ENCODE peak calls at places on chromosomes 3 and 15, in five cellular contexts. C is ascending aorta; M is CD4-positive, alpha-beta memory T cell; H is psoas muscle; S is IMR-90. B is an unnamed sample.

GRCh38 chr3:23740517-23741402 is 65.0 kb upstream of the UBE2E1 start:
- DNase-seq in C (no peak), M (no peak), H (no peak), S (no peak), B (no peak)

GRCh38 chr15:88621789-88622604 is 857 bp downstream of the AEN start:
- DNase-seq in C (peak; percentile 59), M (peak; percentile 68), H (no peak), S (peak; percentile 67), B (peak; percentile 64)

GRCh38 chr3:10219737-10220136 is 28.5 kb upstream of the TATDN2 start:
- DNase-seq in C (no peak), M (no peak), H (no peak), S (no peak), B (no peak)

GRCh38 chr3:73656241-73656890 is 31.6 kb upstream of the PDZRN3 start:
- DNase-seq in C (no peak), M (no peak), H (no peak), S (peak; percentile 29), B (no peak)

GRCh38 chr3:174363256-174363655 is 495.9 kb upstream of the NAALADL2 start:
- DNase-seq in C (no peak), M (no peak), H (no peak), S (no peak), B (no peak)

GRCh38 chr3:105195260-105195659 is 171.4 kb upstream of the ALCAM start:
- DNase-seq in C (no peak), M (no peak), H (no peak), S (peak; percentile 65), B (no peak)

GRCh38 chr15:89787946-89788345 is 11.8 kb downstream of the MESP2 start:
- DNase-seq in C (no peak), M (no peak), H (no peak), S (no peak), B (no peak)

GRCh38 chr15:100705841-100706240 is 103.5 kb downstream of the ASB7 start:
- DNase-seq in C (no peak), M (no peak), H (no peak), S (no peak), B (no peak)

GRCh38 chr3:49017978-49018706 is at the start of gene DALRD3:
- DNase-seq in C (peak; percentile 78), M (peak; percentile 70), H (peak; percentile 79), S (peak; percentile 51), B (peak; percentile 63)

GRCh38 chr3:55272031-55272645 is 215.0 kb downstream of the WNT5A start:
- DNase-seq in C (no peak), M (no peak), H (no peak), S (peak; percentile 34), B (no peak)

GRCh38 chr15:78620839-78621421 is at the start of gene CHRNA3:
- DNase-seq in C (no peak), M (no peak), H (no peak), S (no peak), B (no peak)

GRCh38 chr3:134576831-134577230 is 74.0 kb downstream of the KY start:
- DNase-seq in C (no peak), M (no peak), H (no peak), S (no peak), B (no peak)
- H3K4me3 ChIP-seq in C (no peak overlapping the region), M (no peak overlapping the region), H (no peak overlapping the region), S (no peak overlapping the region), B (no peak overlapping the region)

GRCh38 chr3:66302288-66302687 is 81.5 kb downstream of the SLC25A26 start:
- DNase-seq in C (no peak), M (peak; percentile 81), H (no peak), S (no peak), B (peak; percentile 55)

GRCh38 chr3:66298591-66298990 is 77.8 kb downstream of the SLC25A26 start:
- DNase-seq in C (no peak), M (peak; percentile 42), H (no peak), S (no peak), B (no peak)

GRCh38 chr3:66299893-66300292 is 79.1 kb downstream of the SLC25A26 start:
- DNase-seq in C (no peak), M (no peak), H (no peak), S (no peak), B (no peak)

GRCh38 chr3:66297917-66298316 is 77.1 kb downstream of the SLC25A26 start:
- DNase-seq in C (no peak), M (no peak), H (no peak), S (peak; percentile 75), B (no peak)

GRCh38 chr3:66297260-66297863 is 76.6 kb downstream of the SLC25A26 start:
- DNase-seq in C (no peak), M (peak; percentile 33), H (no peak), S (peak; percentile 43), B (no peak)
- H3K27ac ChIP-seq in C (no peak overlapping the region), M (peak overlapping the region; percentile 36), H (no peak overlapping the region), S (no peak overlapping the region), B (peak overlapping the region; percentile 25)

GRCh38 chr3:46278816-46279672 is 36.8 kb downstream of the CCR3 start:
- DNase-seq in C (no peak), M (no peak), H (no peak), S (no peak), B (no peak)
- H3K4me1 ChIP-seq in C (no peaks in the 10 kb centered on the region), M (peaks cover 70% of the 10 kb centered on the region), H (no peaks in the 10 kb centered on the region), S (no peaks in the 10 kb centered on the region), B (peaks cover 26% of the 10 kb centered on the region)

DNA sequence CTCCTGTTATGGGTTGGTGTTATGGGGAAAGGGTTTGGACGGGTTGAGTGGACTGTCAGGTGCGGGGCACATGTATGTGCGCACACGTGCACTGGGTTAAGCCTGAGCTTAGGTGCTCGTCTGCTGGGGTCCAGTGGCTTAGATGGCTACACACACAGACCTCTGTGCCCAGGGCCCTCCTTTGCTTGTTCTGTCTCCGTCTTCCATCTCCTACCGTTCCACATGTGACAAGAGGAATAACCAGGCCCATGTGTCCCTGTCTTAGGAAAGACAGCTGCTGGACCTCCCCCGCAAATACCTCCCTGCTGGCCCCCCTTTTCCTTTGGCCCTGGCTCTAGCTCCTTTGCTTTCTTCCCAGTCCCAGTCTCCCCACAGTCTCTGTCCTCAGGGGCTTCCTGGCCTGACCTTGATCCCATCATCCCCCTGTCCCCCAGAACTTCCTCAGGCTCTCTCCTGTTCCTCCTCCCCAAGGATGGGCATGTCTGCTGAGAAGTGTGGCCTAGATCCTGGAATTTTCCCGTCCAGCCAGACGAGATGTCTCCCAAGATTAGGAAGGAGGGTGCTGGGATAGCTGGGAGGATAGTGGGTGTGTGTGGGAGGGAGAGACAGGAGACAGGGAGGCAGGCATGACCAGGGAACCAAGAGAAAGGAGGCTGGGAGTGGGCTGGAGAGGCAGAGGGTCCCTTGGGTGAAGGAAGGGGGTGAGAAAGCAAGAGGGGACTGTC is 805 bp upstream of the THPO start:
- DNase-seq in C (no peak), M (no peak), H (no peak), S (no peak), B (no peak)
- H3K4me3 ChIP-seq in C (no peak overlapping the region), M (no peak overlapping the region), H (peak overlapping the region; percentile 57), S (no peak overlapping the region), B (no peak overlapping the region)

DNA sequence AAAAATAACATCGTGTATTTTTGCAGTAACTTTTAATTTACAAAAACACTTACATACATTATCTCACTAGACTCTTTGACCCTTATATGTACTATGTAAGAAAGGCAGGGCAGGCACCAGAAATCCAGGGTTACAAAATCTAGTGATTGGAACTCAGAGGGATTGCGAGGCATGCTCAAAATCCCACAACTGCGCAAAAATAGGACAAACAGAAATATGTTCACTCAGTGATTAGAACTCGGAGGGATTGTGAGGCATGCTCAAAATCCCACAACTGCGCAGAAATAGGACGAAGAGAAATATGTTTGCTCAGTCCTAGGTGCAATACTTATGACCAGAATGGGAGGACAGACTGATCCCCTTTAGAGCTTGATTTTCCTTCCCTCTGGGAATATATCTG is 79.2 kb upstream of the TGFBR2 start:
- DNase-seq in C (no peak), M (no peak), H (no peak), S (no peak), B (no peak)
- H3K27ac ChIP-seq in C (no peak overlapping the region), M (no peak overlapping the region), H (no peak overlapping the region), S (no peak overlapping the region), B (no peak overlapping the region)

DNA sequence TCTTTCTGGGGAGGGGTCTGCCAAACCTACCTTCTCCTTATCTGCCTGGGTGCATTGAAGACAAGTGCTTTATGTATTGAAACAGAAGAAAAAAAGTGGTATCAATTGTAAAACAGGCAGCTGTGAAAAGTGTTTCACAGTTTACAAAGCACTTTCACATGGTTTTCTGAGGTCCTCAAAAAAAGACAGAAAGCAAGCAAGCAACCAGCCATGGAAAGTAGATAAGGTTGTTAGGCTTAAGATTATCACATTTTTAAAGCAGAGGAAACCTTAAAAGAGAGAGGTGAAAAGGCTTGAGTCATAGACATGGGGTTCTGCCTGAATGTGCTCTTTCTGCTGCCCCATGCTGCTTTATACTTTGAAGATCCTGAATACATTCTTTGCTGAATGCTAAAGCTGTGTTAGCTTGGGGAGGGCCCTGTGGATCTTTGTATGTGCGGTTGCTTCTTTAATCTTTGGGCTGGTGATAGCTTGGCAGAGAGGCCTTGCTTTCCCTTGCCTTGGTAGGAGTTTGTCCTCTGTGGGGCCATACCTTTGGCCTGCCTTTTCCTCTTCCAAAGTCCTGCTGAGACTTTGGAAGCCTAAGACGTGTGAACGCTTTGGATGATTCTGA is 2.6 kb downstream of the SMAD3 start:
- DNase-seq in C (no peak), M (no peak), H (no peak), S (peak; percentile 32), B (no peak)
- H3K4me1 ChIP-seq in C (peaks cover 8% of the 10 kb centered on the region), M (peaks cover 71% of the 10 kb centered on the region), H (peaks cover 59% of the 10 kb centered on the region), S (peaks cover 20% of the 10 kb centered on the region), B (peaks cover 44% of the 10 kb centered on the region)